ENCODE peak calls at places on chromosomes 2 and 18, in seven cellular contexts. T, B, S, Y, E, J and V are unnamed samples.

GRCh38 chr18:22169889-22170420 is 566 bp downstream of the GATA6 start:
- ATAC-seq in T (peak), J (no peak), B (peak), E (peak), Y (peak), S (peak), V (peak)

GRCh38 chr2:85548608-85548900 is 9.6 kb downstream of the MAT2A start:
- ATAC-seq in S (no peak), J (no peak), T (no peak), Y (peak), E (peak), B (no peak), V (no peak)

GRCh38 chr2:156156580-156156979 is 175.9 kb downstream of the NR4A2 start:
- ATAC-seq in J (peak), Y (no peak), S (no peak), B (peak), T (no peak), E (no peak), V (no peak)

GRCh38 chr18:43060020-43060419 is 55.5 kb downstream of the RIT2 start:
- ATAC-seq in B (no peak), Y (no peak), E (no peak), T (no peak), J (no peak), S (no peak), V (no peak)

GRCh38 chr2:195674491-195675226 is 17.6 kb downstream of the SLC39A10 start:
- ATAC-seq in E (no peak), B (no peak), Y (peak), T (no peak), J (no peak), S (no peak), V (no peak)

GRCh38 chr2:179263015-179263414 is 1.6 kb downstream of the SESTD1 start:
- ATAC-seq in B (no peak), J (peak), Y (no peak), T (no peak), S (no peak), E (no peak), V (no peak)

GRCh38 chr18:76835380-76835779 is 13.0 kb downstream of the ZNF236 start:
- ATAC-seq in T (no peak), Y (no peak), B (no peak), J (no peak), E (no peak), S (no peak), V (no peak)

GRCh38 chr18:44842588-44843412 is 162.1 kb downstream of the SETBP1 start:
- ATAC-seq in E (no peak), J (no peak), S (no peak), Y (no peak), B (no peak), T (no peak), V (no peak)

GRCh38 chr2:204901591-204901990 is 356.3 kb downstream of the PARD3B start:
- ATAC-seq in T (no peak), S (no peak), Y (no peak), E (no peak), J (no peak), B (no peak), V (no peak)

GRCh38 chr18:46621111-46621766 is 35.8 kb downstream of the LOXHD1 start:
- ATAC-seq in Y (no peak), E (no peak), B (no peak), S (no peak), T (no peak), J (no peak), V (no peak)

GRCh38 chr2:144481666-144482065 is 38.3 kb downstream of the ZEB2 start:
- ATAC-seq in J (no peak), E (no peak), T (no peak), S (no peak), B (no peak), Y (no peak), V (no peak)

GRCh38 chr2:134395779-134396178 is 141.9 kb downstream of the MGAT5 start:
- ATAC-seq in S (no peak), B (no peak), J (no peak), T (no peak), Y (no peak), E (no peak), V (no peak)

GRCh38 chr2:75025633-75026380 is 67.4 kb downstream of the POLE4 start:
- ATAC-seq in S (no peak), J (no peak), B (no peak), T (no peak), Y (peak), E (no peak), V (no peak)

GRCh38 chr18:22585821-22586220 is 168.1 kb upstream of the CTAGE1 start:
- ATAC-seq in E (no peak), J (no peak), S (no peak), Y (no peak), B (peak), T (no peak), V (no peak)

GRCh38 chr2:230203110-230203676 is 16.6 kb downstream of the SP110 start:
- ATAC-seq in Y (no peak), T (no peak), J (no peak), S (no peak), E (no peak), B (no peak), V (no peak)

GRCh38 chr2:164691346-164691887 is 70.1 kb upstream of the GRB14 start:
- ATAC-seq in S (no peak), E (no peak), B (no peak), T (no peak), Y (no peak), J (no peak), V (no peak)

GRCh38 chr2:12813166-12813565 is 96.4 kb downstream of the TRIB2 start:
- ATAC-seq in E (no peak), J (no peak), B (no peak), S (no peak), T (no peak), Y (no peak), V (no peak)

GRCh38 chr2:199744676-199745075 is 106.3 kb downstream of the FTCDNL1 start:
- ATAC-seq in B (no peak), J (no peak), S (no peak), E (no peak), Y (no peak), T (no peak), V (no peak)

GRCh38 chr18:48634491-48634890 is 95.7 kb downstream of the CTIF start:
- ATAC-seq in E (no peak), B (no peak), J (no peak), T (no peak), S (no peak), Y (no peak), V (no peak)

DNA sequence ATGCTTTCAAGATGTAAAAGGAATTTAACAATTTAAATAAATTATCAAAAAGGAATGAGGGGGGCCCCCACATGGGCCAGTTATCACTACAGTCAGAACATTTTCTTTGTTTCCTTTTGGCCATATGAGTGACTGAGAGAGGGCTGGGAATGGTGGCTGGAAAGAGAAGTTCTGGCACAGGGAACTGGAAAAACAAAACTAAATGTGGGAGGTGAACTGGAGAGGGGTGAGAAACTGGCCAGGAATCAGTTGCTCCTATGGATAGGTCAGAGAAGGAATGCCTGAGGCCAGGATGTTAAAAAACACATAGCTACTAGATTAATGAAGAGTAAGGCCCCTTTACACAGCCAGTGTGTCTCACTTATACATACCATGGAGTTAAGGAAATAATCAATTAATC is 121.0 kb downstream of the RBMS1 start:
- ATAC-seq in E (peak), B (no peak), Y (no peak), T (no peak), S (no peak), J (no peak), V (no peak)
- TF ChIP-seq POLR2A in E (no peak), B (no peak), Y (no peak), T (no peak), S (no peak), J (no peak), V (no peak)

GRCh38 chr2:79105259-79105658 is 15.0 kb upstream of the REG1A start:
- ATAC-seq in S (no peak), J (no peak), Y (no peak), E (no peak), T (no peak), B (no peak), V (no peak)
- TF ChIP-seq CTCF in S (no peak), J (no peak), Y (no peak), E (no peak), T (no peak), B (no peak), V (no peak)

GRCh38 chr2:138501427-138502252 is at the start of gene SPOPL:
- ATAC-seq in S (peak), E (peak), B (peak), T (peak), J (peak), Y (peak), V (peak)
- TF ChIP-seq POLR2A in S (peak), E (peak), B (peak), T (no peak), J (peak), Y (peak), V (peak)

DNA sequence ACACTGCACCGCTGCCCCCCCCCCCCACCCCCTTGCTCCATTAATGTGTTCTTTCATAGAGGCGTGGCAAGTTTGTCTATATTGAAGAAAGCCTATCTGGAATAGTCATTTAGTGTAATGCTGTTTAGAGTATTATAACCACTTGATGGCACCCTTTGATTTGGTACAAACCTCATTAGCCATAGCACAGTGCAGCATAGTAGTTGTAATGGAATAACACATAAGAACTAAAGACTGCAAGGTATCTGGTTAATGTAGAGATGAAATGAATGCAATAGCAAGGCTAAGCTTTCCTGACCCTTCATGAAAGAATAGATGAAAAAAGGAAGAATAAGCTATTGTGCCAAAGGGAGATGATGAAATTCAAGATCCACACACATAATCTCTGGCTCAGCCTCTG is 81.9 kb downstream of the EHBP1 start:
- ATAC-seq in Y (peak), E (peak), B (peak), J (peak), S (peak), T (peak), V (no peak)
- TF ChIP-seq CTCF in Y (peak), E (peak), B (peak), J (peak), S (peak), T (no peak), V (peak)

GRCh38 chr2:207710814-207711740 is at the start of gene CCNYL1:
- ATAC-seq in J (peak), Y (peak), B (peak), E (peak), S (peak), T (peak), V (peak)

GRCh38 chr2:207716061-207716460 is 4.6 kb downstream of the CCNYL1 start:
- ATAC-seq in Y (no peak), T (no peak), E (no peak), S (no peak), B (no peak), J (no peak), V (no peak)

GRCh38 chr2:207706936-207707860 is 4.2 kb upstream of the CCNYL1 start:
- ATAC-seq in E (no peak), Y (no peak), S (no peak), B (no peak), J (no peak), T (no peak), V (no peak)

GRCh38 chr2:207711750-207712487 is 479 bp downstream of the CCNYL1 start:
- ATAC-seq in E (peak), B (peak), Y (peak), S (peak), T (peak), J (peak), V (peak)
- TF ChIP-seq POLR2A in E (no peak), B (no peak), Y (no peak), S (no peak), T (no peak), J (no peak), V (peak)

DNA sequence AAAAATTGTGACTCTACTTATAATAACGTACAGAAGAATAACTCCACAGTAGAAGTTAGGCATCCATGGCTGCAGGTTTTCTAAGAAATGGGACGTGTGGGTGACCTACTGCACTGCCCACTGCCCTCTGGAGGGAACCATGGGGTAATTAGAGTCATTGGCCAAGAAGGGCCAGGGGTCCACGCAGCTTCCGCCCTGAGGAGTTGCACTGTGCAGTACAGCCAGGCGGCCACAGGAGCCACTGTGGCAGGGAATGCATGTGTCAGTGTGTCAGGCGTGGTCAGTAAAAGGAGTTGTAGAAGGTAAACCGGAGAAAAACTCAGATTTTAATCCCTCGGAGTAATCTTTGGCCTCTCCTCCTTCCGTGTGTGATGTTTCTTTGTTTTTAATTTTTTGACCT is 24.8 kb downstream of the NCK2 start:
- ATAC-seq in Y (peak), T (no peak), S (peak), E (no peak), B (no peak), J (no peak), V (no peak)
- TF ChIP-seq CTCF in Y (no peak), T (no peak), S (peak), E (no peak), B (no peak), J (no peak), V (no peak)

GRCh38 chr2:168244318-168244717 is 3.1 kb downstream of the STK39 start:
- ATAC-seq in Y (no peak), E (no peak), S (no peak), T (no peak), B (no peak), J (no peak), V (no peak)

GRCh38 chr2:168245074-168245825 is 2.1 kb downstream of the STK39 start:
- ATAC-seq in Y (no peak), T (no peak), B (no peak), E (no peak), S (no peak), J (no peak), V (no peak)

GRCh38 chr2:168246072-168246482 is 1.3 kb downstream of the STK39 start:
- ATAC-seq in T (no peak), Y (peak), S (no peak), J (no peak), E (peak), B (no peak), V (no peak)

GRCh38 chr2:168247341-168248305 is at the start of gene STK39:
- ATAC-seq in T (peak), S (peak), E (peak), J (peak), Y (peak), B (peak), V (peak)

GRCh38 chr2:168246483-168247340 is 683 bp downstream of the STK39 start:
- ATAC-seq in J (peak), S (peak), T (peak), Y (peak), B (peak), E (peak), V (peak)
- TF ChIP-seq POLR2A in J (peak), S (no peak), T (no peak), Y (no peak), B (no peak), E (no peak), V (no peak)

DNA sequence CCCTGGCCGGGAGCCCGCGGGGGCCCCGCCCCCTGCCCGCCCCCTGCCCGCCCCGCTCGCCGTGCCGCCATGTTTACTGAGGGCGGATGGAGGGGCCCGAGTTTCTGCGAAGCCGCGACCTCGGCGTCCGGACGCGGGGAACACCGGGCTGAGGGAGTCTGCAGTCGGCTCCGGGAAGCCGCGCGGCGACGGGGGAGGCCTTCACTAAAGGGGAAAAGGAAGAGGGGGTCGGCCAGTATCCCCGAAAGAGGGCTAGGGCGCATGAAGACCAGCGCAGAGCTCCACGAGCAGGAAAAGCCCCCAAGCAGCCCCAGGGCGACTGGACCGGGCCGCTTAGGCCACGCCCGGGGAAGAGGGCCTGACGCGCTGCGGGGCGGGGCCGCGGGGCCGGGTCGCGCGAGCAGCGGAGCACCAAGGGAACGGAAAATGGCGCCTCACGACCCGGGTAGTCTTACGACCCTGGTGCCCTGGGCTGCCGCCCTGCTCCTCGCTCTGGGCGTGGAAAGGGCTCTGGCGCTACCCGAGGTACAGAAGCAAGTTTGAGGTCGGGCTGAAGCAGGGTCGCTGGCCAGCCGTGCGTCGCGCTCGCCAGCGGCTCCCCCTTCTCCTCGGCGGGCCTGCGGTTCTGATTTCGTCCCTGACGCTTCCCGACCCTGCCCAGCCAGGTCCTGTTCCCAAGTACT is at the start of the genes ATRAID and SLC5A6:
- ATAC-seq in E (peak), Y (peak), T (peak), B (peak), J (peak), S (peak), V (peak)
- TF ChIP-seq CTCF in E (no peak), Y (no peak), T (peak), B (no peak), J (no peak), S (no peak), V (no peak)

DNA sequence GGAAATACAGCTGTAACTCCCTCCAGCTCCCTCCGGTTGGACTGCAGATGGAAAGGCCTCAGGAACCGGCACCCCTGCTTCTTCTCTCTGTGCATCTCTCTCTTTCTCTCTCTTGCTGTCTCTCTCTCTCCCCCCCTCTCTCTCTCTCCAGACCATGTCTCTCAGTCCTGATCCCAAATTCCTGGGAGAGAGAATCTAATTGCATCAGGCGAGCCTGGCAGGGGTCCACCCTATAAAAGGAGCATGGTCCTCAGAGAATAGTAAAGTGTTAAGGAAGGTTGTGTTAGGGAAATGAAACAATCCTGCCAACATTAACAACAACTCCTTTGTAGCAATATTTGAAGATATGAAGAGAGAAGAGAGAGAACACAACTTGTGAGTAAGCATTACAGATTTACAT is 36.7 kb downstream of the VIT start:
- ATAC-seq in E (peak), B (no peak), T (no peak), Y (no peak), J (no peak), S (no peak), V (no peak)
- TF ChIP-seq POLR2A in E (no peak), B (no peak), T (no peak), Y (no peak), J (no peak), S (no peak), V (no peak)

DNA sequence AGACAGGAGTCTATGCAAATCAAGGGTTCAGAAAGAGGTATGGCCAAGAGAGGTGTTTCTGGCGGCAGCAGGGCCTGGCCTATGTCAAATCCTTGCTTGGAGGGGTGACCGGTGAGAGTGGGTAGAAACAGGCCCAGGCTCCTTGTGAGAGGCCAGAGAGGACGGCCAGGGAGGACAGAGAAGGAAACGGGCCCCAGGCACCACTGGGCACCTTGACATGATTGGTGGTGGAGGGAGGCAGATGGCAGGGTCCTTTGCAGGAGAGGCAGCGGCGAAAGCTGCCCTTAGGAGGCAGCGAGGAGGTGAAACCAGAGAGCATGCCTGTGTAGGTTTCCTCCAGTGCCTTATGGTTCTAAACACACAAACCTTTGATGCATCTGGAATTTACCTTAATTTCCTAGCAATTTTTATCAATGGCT is 6.2 kb downstream of the RAMP1 start:
- ATAC-seq in Y (peak), J (no peak), S (peak), B (no peak), E (peak), T (no peak), V (no peak)
- TF ChIP-seq CTCF in Y (no peak), J (no peak), S (peak), B (no peak), E (no peak), T (no peak), V (no peak)